ENCODE peak calls at places on chromosomes 6 and 20, in four cellular contexts. P is cardiac septum, J is T-cell, A is colonic mucosa. B is an unnamed sample.

GRCh38 chr20:32050851-32051556 is 1.0 kb upstream of the HCK start:
- DNase-seq in P (peak; percentile 93), J (no peak), A (peak; percentile 33), B (no peak)

GRCh38 chr6:45697605-45698004 is 318.1 kb downstream of the CLIC5 start:
- DNase-seq in P (no peak), J (no peak), A (no peak), B (no peak)

GRCh38 chr6:89597988-89598387 is 40.6 kb downstream of the LYRM2 start:
- DNase-seq in P (no peak), J (no peak), A (no peak), B (no peak)

GRCh38 chr6:31765910-31766794 is 3.7 kb downstream of the SAPCD1 start:
- DNase-seq in P (no peak), J (no peak), A (peak; percentile 44), B (no peak)

GRCh38 chr20:32354592-32355416 is 3.3 kb upstream of the ASXL1 start:
- DNase-seq in P (no peak), J (no peak), A (no peak), B (no peak)

GRCh38 chr6:167996424-167997199 is 859 bp upstream of the KIF25 start:
- DNase-seq in P (no peak), J (no peak), A (no peak), B (no peak)

GRCh38 chr6:127342946-127343752 is at the start of gene ECHDC1:
- DNase-seq in P (peak; percentile 86), J (peak; percentile 63), A (peak; percentile 70), B (peak; percentile 55)

GRCh38 chr20:884983-885952 is 30.9 kb downstream of the ANGPT4 start:
- DNase-seq in P (no peak), J (no peak), A (no peak), B (no peak)

GRCh38 chr6:76683985-76684384 is 611.5 kb upstream of the IMPG1 start:
- DNase-seq in P (no peak), J (no peak), A (no peak), B (no peak)

GRCh38 chr20:24488800-24489175 is 19.4 kb downstream of the SYNDIG1 start:
- DNase-seq in P (no peak), J (no peak), A (no peak), B (no peak)

GRCh38 chr6:30721198-30722024 is 1.3 kb downstream of the TUBB start:
- DNase-seq in P (peak; percentile 97), J (peak; percentile 96), A (peak; percentile 91), B (peak; percentile 94)

GRCh38 chr6:104357928-104358327 is 501.8 kb downstream of the HACE1 start:
- DNase-seq in P (no peak), J (no peak), A (no peak), B (no peak)

GRCh38 chr6:26173836-26174144 is 86.6 kb downstream of the HFE start:
- DNase-seq in P (no peak), J (no peak), A (peak; percentile 21), B (no peak)

GRCh38 chr6:167589615-167589940 is 237.1 kb upstream of the AFDN start:
- DNase-seq in P (peak; percentile 60), J (no peak), A (peak; percentile 9), B (no peak)

GRCh38 chr20:45765980-45766379 is 25.7 kb downstream of the WFDC3 start:
- DNase-seq in P (no peak), J (no peak), A (no peak), B (no peak)

GRCh38 chr6:6661684-6662083 is 73.2 kb downstream of the LY86 start:
- DNase-seq in P (no peak), J (no peak), A (peak; percentile 57), B (peak; percentile 48)

GRCh38 chr6:144844596-144844995 is 559.5 kb downstream of the UTRN start:
- DNase-seq in P (no peak), J (no peak), A (no peak), B (no peak)

GRCh38 chr6:31060162-31060561 is 49.9 kb downstream of the MUC22 start:
- DNase-seq in P (no peak), J (no peak), A (no peak), B (no peak)

GRCh38 chr20:48107560-48107959 is 322.3 kb upstream of the SULF2 start:
- DNase-seq in P (no peak), J (no peak), A (no peak), B (no peak)

GRCh38 chr6:116695398-116695797 is 14.4 kb downstream of the KPNA5 start:
- DNase-seq in P (no peak), J (no peak), A (no peak), B (no peak)

GRCh38 chr6:169190144-169190584 is 63.5 kb downstream of the THBS2 start:
- DNase-seq in P (no peak), J (no peak), A (no peak), B (no peak)

GRCh38 chr6:79733388-79733787 is 102.3 kb downstream of the SH3BGRL2 start:
- DNase-seq in P (no peak), J (no peak), A (no peak), B (no peak)

GRCh38 chr6:17574871-17575560 is 25.1 kb upstream of the FAM8A1 start:
- DNase-seq in P (no peak), J (no peak), A (no peak), B (no peak)

GRCh38 chr6:15063253-15063853 is 182.5 kb upstream of the JARID2 start:
- DNase-seq in P (peak; percentile 82), J (no peak), A (no peak), B (no peak)

GRCh38 chr20:10670521-10671220 is 3.1 kb downstream of the JAG1 start:
- DNase-seq in P (no peak), J (no peak), A (no peak), B (no peak)

GRCh38 chr20:63520939-63521601 is 505 bp downstream of the PPDPF start:
- DNase-seq in P (peak; percentile 87), J (peak; percentile 67), A (peak; percentile 93), B (peak; percentile 89)

GRCh38 chr6:8855411-8855810 is 420.1 kb upstream of the SLC35B3 start:
- DNase-seq in P (no peak), J (no peak), A (no peak), B (no peak)

GRCh38 chr20:44805991-44806729 is 4.2 kb downstream of the RIMS4 start:
- DNase-seq in P (no peak), J (no peak), A (peak; percentile 36), B (no peak)

GRCh38 chr6:136113736-136114173 is 136.4 kb downstream of the MTFR2 start:
- DNase-seq in P (no peak), J (no peak), A (peak; percentile 27), B (no peak)

GRCh38 chr6:108746411-108746810 is 101.8 kb upstream of the ARMC2 start:
- DNase-seq in P (no peak), J (no peak), A (no peak), B (peak; percentile 36)

B was measured in stomach.